ENCODE peak calls at places on chromosomes 16 and 17, in six cellular contexts. C is mucosa of descending colon, W is retinal pigment epithelial cell, M is upper lobe of right lung, I is progenitor cell of endocrine pancreas, A is LNCaP clone FGC. F is an unnamed sample.
A peak's percentile ranks its signal among the peaks of the same experiment; 100 is the strongest.

GRCh38 chr17:12982224-12982623 is 35.6 kb downstream of the ELAC2 start:
- DNase-seq in A (no peak), C (no peak), I (no peak), W (no peak), M (no peak), F (no peak)

GRCh38 chr17:54891176-54891821 is 9.4 kb upstream of the TOM1L1 start:
- DNase-seq in C (no peak), W (peak; percentile 14), A (peak; percentile 14), M (no peak), I (peak; percentile 13), F (peak; percentile 9)

GRCh38 chr17:16005641-16006040 is 6.0 kb downstream of the TTC19 start:
- DNase-seq in I (no peak), C (no peak), A (no peak), W (no peak), M (no peak), F (no peak)

GRCh38 chr16:54140057-54140787 is 146.4 kb downstream of the IRX3 start:
- DNase-seq in I (no peak), W (no peak), C (no peak), M (no peak), A (no peak), F (no peak)

GRCh38 chr17:64992325-64992802 is 64.2 kb downstream of the GNA13 start:
- DNase-seq in W (no peak), I (no peak), C (no peak), M (no peak), A (no peak), F (no peak)

GRCh38 chr17:44033841-44034408 is 19.2 kb upstream of the TMEM101 start:
- DNase-seq in W (no peak), M (no peak), C (no peak), A (no peak), I (no peak), F (no peak)

GRCh38 chr16:71929048-71929447 is 33.7 kb downstream of the IST1 start:
- DNase-seq in C (no peak), I (no peak), M (no peak), A (peak; percentile 8), W (peak; percentile 54), F (no peak)

GRCh38 chr16:83581994-83582747 is 225.6 kb upstream of the HSBP1 start:
- DNase-seq in C (no peak), W (no peak), A (no peak), I (no peak), M (no peak), F (no peak)

GRCh38 chr17:47692137-47692894 is 1.6 kb upstream of the TBKBP1 start:
- DNase-seq in I (no peak), W (no peak), M (no peak), A (no peak), C (no peak), F (no peak)

GRCh38 chr16:71337631-71338030 is 20.9 kb upstream of the CALB2 start:
- DNase-seq in A (no peak), C (no peak), I (no peak), M (no peak), W (no peak), F (no peak)

GRCh38 chr16:22942812-22943211 is 128.8 kb downstream of the HS3ST2 start:
- DNase-seq in A (no peak), W (no peak), C (no peak), M (no peak), I (no peak), F (no peak)

GRCh38 chr17:9356488-9356911 is 219.1 kb downstream of the STX8 start:
- DNase-seq in M (no peak), I (no peak), A (no peak), C (no peak), W (no peak), F (no peak)

GRCh38 chr16:50841081-50841886 is 99.4 kb downstream of the CYLD start:
- DNase-seq in A (no peak), I (peak; percentile 8), C (no peak), M (no peak), W (no peak), F (no peak)

GRCh38 chr17:151004-151403 is 13.6 kb downstream of the SCGB1C2 start:
- DNase-seq in W (no peak), C (no peak), M (no peak), A (no peak), I (no peak), F (no peak)

GRCh38 chr16:30551781-30552180 is 6.4 kb downstream of the ZNF764 start:
- DNase-seq in M (peak; percentile 82), I (no peak), C (no peak), A (no peak), W (no peak), F (no peak)

GRCh38 chr16:86222541-86222940 is 287.8 kb upstream of the FOXF1 start:
- DNase-seq in W (no peak), C (no peak), A (no peak), M (no peak), I (no peak), F (no peak)

GRCh38 chr17:55710410-55710809 is 12.3 kb downstream of the TMEM100 start:
- DNase-seq in C (no peak), A (no peak), W (no peak), I (no peak), M (no peak), F (no peak)

GRCh38 chr17:35214631-35215273 is 20.6 kb upstream of the SLC35G3 start:
- DNase-seq in C (no peak), W (no peak), M (no peak), I (no peak), A (no peak), F (no peak)

GRCh38 chr16:67278773-67279295 is 498 bp upstream of the PLEKHG4 start:
- DNase-seq in A (no peak), M (no peak), I (no peak), C (no peak), W (no peak), F (no peak)

GRCh38 chr17:56815711-56816110 is 18.0 kb downstream of the C17orf67 start:
- DNase-seq in C (no peak), I (no peak), M (no peak), W (no peak), A (no peak), F (no peak)

GRCh38 chr16:68286153-68287074 is 22.1 kb downstream of the SLC7A6 start:
- DNase-seq in C (no peak), W (no peak), I (no peak), A (no peak), M (no peak), F (no peak)

GRCh38 chr17:54992797-54993639 is 24.5 kb downstream of the STXBP4 start:
- DNase-seq in M (no peak), C (no peak), W (no peak), A (no peak), I (no peak), F (no peak)

GRCh38 chr17:15092762-15093161 is 172.4 kb downstream of the PMP22 start:
- DNase-seq in M (no peak), I (no peak), A (no peak), W (no peak), C (no peak), F (no peak)

GRCh38 chr16:72291531-72291981 is 119.6 kb upstream of the PMFBP1 start:
- DNase-seq in M (no peak), W (peak; percentile 72), I (no peak), A (no peak), C (no peak), F (no peak)

GRCh38 chr17:5747276-5747675 is 163.0 kb upstream of the NLRP1 start:
- DNase-seq in W (no peak), C (no peak), I (no peak), M (no peak), A (no peak), F (no peak)
- TF ChIP-seq CTCF in W (no peak), C (no peak), I (no peak), M (no peak), A (peak; percentile 16), F (no peak)

GRCh38 chr17:3659541-3660111 is 8.8 kb downstream of the TAX1BP3 start:
- DNase-seq in W (no peak), C (peak; percentile 72), A (no peak), M (no peak), I (no peak), F (no peak)
- TF ChIP-seq CTCF in W (no peak), C (no peak), A (no peak), M (peak; percentile 12), I (no peak), F (no peak)

DNA sequence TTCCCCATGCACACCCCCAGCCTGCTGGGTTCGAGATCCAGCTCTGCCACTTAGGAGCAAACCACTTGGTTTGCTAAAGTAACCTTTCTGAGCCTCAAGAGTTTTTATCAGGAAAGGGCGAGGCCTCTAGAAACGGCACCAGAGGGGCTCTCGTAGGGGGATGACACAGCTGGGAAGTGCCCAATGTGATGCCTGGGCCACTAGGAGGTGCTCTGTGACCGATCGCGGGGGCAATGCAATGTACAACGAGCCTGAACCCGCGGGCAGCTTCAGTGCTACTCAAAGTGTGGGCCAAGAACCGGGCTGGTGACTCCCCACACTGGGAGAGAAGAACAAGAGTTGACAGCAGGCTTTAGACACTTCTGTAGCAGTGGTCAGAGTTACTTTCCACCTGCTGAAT is 9.4 kb downstream of the C16orf89 start:
- DNase-seq in I (no peak), M (peak; percentile 61), C (peak; percentile 62), W (no peak), A (no peak), F (peak; percentile 33)
- TF ChIP-seq CTCF in I (peak; percentile 45), M (peak; percentile 33), C (peak; percentile 17), W (peak; percentile 55), A (peak; percentile 40), F (peak; percentile 52)

GRCh38 chr17:50601789-50602375 is 32.8 kb upstream of the ABCC3 start:
- DNase-seq in C (no peak), I (no peak), A (no peak), M (no peak), W (no peak), F (no peak)

GRCh38 chr17:50605434-50605833 is 29.2 kb upstream of the ABCC3 start:
- DNase-seq in A (no peak), I (no peak), W (no peak), C (no peak), M (no peak), F (no peak)

GRCh38 chr17:50604470-50604869 is 30.2 kb upstream of the ABCC3 start:
- DNase-seq in W (peak; percentile 15), I (no peak), A (no peak), C (peak; percentile 47), M (no peak), F (no peak)

GRCh38 chr17:50602514-50603235 is 32.0 kb upstream of the ABCC3 start:
- DNase-seq in W (no peak), A (no peak), I (no peak), M (no peak), C (no peak), F (no peak)

GRCh38 chr17:50603340-50603739 is 31.3 kb upstream of the ABCC3 start:
- DNase-seq in I (no peak), W (no peak), M (no peak), C (no peak), A (no peak), F (no peak)
- TF ChIP-seq CTCF in I (peak; percentile 44), W (peak; percentile 23), M (no peak), C (no peak), A (no peak), F (peak; percentile 49)

F was measured in neural crest cell.